ENCODE peak calls at places on chromosomes 4 and X, in seven cellular contexts. Y, P, L, Q, U, I and M are unnamed samples.

GRCh38 chrX:69616520-69617203 is 749 bp downstream of the EDA start:
- DNase-seq in Q (peak), U (peak), Y (no peak), P (no peak), I (no peak), L (no peak), M (no peak)

GRCh38 chr4:151854731-151855130 is 93.9 kb upstream of the GATB start:
- DNase-seq in I (no peak), U (no peak), Q (no peak), L (no peak), Y (no peak), P (no peak), M (no peak)

GRCh38 chr4:123671633-123672404 is 275.2 kb downstream of the SPRY1 start:
- DNase-seq in U (no peak), L (no peak), Q (no peak), Y (no peak), I (peak), P (no peak), M (no peak)

GRCh38 chr4:147927377-147928137 is 195.7 kb downstream of the ARHGAP10 start:
- DNase-seq in U (no peak), L (no peak), I (no peak), Y (no peak), Q (no peak), P (no peak), M (no peak)

GRCh38 chrX:29528281-29528680 is 687.1 kb upstream of the MAGEB2 start:
- DNase-seq in Y (no peak), L (no peak), U (no peak), Q (no peak), I (peak), P (no peak), M (no peak)

GRCh38 chr4:143421609-143422008 is 84.9 kb downstream of the GAB1 start:
- DNase-seq in I (no peak), P (no peak), L (no peak), U (no peak), Y (no peak), Q (no peak), M (no peak)

GRCh38 chrX:7927259-7928167 is at the start of gene PNPLA4:
- DNase-seq in P (peak), Y (peak), U (peak), I (peak), Q (peak), L (peak), M (peak)

GRCh38 chr4:4704267-4704666 is 155.2 kb upstream of the MSX1 start:
- DNase-seq in Y (no peak), U (no peak), I (no peak), Q (no peak), L (no peak), P (no peak), M (no peak)

GRCh38 chr4:182348947-182349346 is 105.7 kb downstream of the TENM3 start:
- DNase-seq in Q (no peak), P (no peak), L (no peak), Y (no peak), I (no peak), U (no peak), M (no peak)

GRCh38 chr4:23947826-23948225 is 58.0 kb upstream of the PPARGC1A start:
- DNase-seq in U (no peak), P (no peak), I (no peak), Y (no peak), L (no peak), Q (no peak), M (no peak)

GRCh38 chrX:136268051-136269048 is 17.1 kb upstream of the MAP7D3 start:
- DNase-seq in U (peak), Q (peak), L (peak), P (no peak), Y (peak), I (no peak), M (peak)

GRCh38 chr4:139711461-139711860 is 45.8 kb downstream of the MGST2 start:
- DNase-seq in L (no peak), P (no peak), Y (no peak), U (no peak), I (no peak), Q (no peak), M (no peak)

GRCh38 chr4:102139932-102140331 is 205.3 kb downstream of the SLC39A8 start:
- DNase-seq in P (no peak), Q (no peak), Y (peak), I (no peak), U (no peak), L (no peak), M (no peak)

GRCh38 chr4:76527666-76528065 is 92.6 kb downstream of the SHROOM3 start:
- DNase-seq in Y (no peak), L (no peak), U (no peak), Q (no peak), I (no peak), P (no peak), M (no peak)

GRCh38 chr4:76525751-76526150 is 90.7 kb downstream of the SHROOM3 start:
- DNase-seq in L (no peak), Q (no peak), Y (no peak), U (peak), I (no peak), P (no peak), M (no peak)

GRCh38 chr4:76518241-76518640 is 83.2 kb downstream of the SHROOM3 start:
- DNase-seq in Q (no peak), P (no peak), L (no peak), Y (no peak), U (no peak), I (no peak), M (no peak)

GRCh38 chr4:76526585-76526990 is 91.6 kb downstream of the SHROOM3 start:
- DNase-seq in I (no peak), L (no peak), Q (no peak), U (peak), P (no peak), Y (no peak), M (peak)

DNA sequence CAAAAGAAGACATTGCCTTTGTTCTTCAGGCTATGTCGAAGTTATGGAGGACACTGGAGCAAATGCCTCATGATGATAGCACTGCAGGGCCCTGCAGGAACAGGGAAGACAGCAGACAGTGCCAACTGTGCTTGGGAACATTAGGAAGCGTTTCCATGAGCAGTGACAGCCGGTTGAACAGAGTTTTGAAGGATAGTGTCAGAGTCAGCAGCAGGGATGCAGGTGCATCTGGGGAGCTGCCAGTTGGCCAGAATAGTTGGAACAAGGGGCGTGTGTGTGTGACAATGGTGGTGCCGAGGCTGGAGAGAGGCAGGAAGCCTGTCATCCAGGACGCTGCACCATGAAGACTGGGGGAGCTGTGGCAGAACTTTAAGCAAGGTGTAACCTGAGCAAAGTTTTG is 88.6 kb downstream of the SHROOM3 start:
- DNase-seq in L (no peak), U (no peak), P (no peak), Y (no peak), I (no peak), Q (no peak), M (no peak)
- TF ChIP-seq JUND in L (no peak), U (no peak), P (no peak), Y (no peak), I (no peak), Q (no peak), M (no peak)

GRCh38 chr4:16686195-16686594 is 212.2 kb downstream of the LDB2 start:
- DNase-seq in U (no peak), I (no peak), Q (no peak), Y (no peak), L (no peak), P (no peak), M (no peak)
- TF ChIP-seq JUND in U (no peak), I (no peak), Q (peak), Y (no peak), L (no peak), P (no peak), M (no peak)

GRCh38 chr4:83906561-83906960 is 370.7 kb downstream of the GPAT3 start:
- DNase-seq in L (no peak), I (no peak), Y (no peak), U (no peak), Q (no peak), P (no peak), M (no peak)
- TF ChIP-seq JUND in L (no peak), I (no peak), Y (no peak), U (no peak), Q (no peak), P (no peak), M (no peak)

GRCh38 chr4:137735561-137736104 is 203.3 kb upstream of the PCDH18 start:
- DNase-seq in I (no peak), P (no peak), U (no peak), L (no peak), Q (no peak), Y (no peak), M (no peak)

GRCh38 chr4:137738377-137738990 is 206.2 kb upstream of the PCDH18 start:
- DNase-seq in L (no peak), Q (no peak), P (no peak), I (no peak), U (no peak), Y (no peak), M (no peak)

GRCh38 chr4:137740192-137740591 is 207.9 kb upstream of the PCDH18 start:
- DNase-seq in P (no peak), Y (no peak), L (no peak), Q (no peak), U (no peak), I (no peak), M (no peak)

GRCh38 chr4:137739391-137739790 is 207.1 kb upstream of the PCDH18 start:
- DNase-seq in P (no peak), Q (no peak), Y (no peak), I (no peak), U (no peak), L (no peak), M (no peak)
- TF ChIP-seq JUND in P (no peak), Q (no peak), Y (no peak), I (no peak), U (no peak), L (no peak), M (no peak)

DNA sequence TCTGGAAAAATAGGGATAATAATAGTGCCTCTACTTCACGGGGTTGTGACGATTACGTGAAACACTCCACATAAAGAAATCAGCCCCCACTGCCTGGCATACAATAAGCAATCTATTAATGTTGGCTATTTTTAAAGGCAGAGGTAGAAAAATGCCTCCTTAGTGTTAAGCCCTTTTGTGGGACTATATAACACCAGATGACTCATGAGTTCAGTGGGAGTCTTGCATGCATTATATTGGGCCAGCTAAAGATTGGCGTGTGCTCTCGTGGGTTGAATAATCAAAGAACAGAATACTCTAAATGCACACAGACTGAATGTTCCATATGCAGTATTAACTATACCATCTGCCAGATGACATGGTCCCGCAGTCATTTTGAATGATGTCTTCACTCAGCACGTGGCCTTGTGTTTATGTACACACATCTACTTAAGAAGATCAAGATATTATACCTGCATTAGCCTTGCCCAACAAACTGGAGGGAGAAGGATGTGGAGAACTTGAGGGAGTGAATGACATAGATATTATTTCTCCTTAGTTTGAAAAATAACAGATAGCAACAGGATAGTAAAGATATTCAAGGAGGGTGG is 85.0 kb upstream of the MYOZ2 start:
- DNase-seq in I (no peak), Y (no peak), U (no peak), L (no peak), Q (no peak), P (no peak), M (no peak)
- TF ChIP-seq JUND in I (no peak), Y (no peak), U (no peak), L (no peak), Q (no peak), P (no peak), M (no peak)

GRCh38 chr4:48173055-48173991 is 39.3 kb upstream of the TXK start:
- DNase-seq in P (no peak), U (no peak), I (peak), Q (no peak), Y (peak), L (peak), M (no peak)
- TF ChIP-seq JUND in P (peak), U (no peak), I (no peak), Q (peak), Y (peak), L (peak), M (no peak)

GRCh38 chrX:27186671-27187070 is 276.5 kb downstream of the PPP4R3C start:
- DNase-seq in L (peak), I (peak), Q (peak), U (peak), Y (peak), P (no peak), M (peak)
- TF ChIP-seq JUND in L (no peak), I (no peak), Q (no peak), U (no peak), Y (no peak), P (no peak), M (no peak)